ENCODE peak calls at places on chromosomes 16 and 17, in five cellular contexts. K is HFF-Myc, B is kidney epithelial cell, Z is AG04450, G is progenitor cell of endocrine pancreas. M is an unnamed sample.
A peak's percentile ranks its signal among the peaks of the same experiment; 100 is the strongest.

GRCh38 chr16:12754824-12755543 is 48.7 kb downstream of the CPPED1 start:
- DNase-seq in G (no peak), Z (no peak), K (no peak), B (no peak), M (no peak)

GRCh38 chr16:84836234-84836647 is 16.5 kb downstream of the CRISPLD2 start:
- DNase-seq in K (peak; percentile 96), Z (peak; percentile 100), B (peak; percentile 96), G (peak; percentile 38), M (peak; percentile 41)

GRCh38 chr16:70685061-70685937 is 554 bp downstream of the MTSS2 start:
- DNase-seq in B (no peak), K (no peak), G (no peak), Z (no peak), M (peak; percentile 48)

GRCh38 chr17:60089097-60089844 is 10.6 kb upstream of the HEATR6 start:
- DNase-seq in B (no peak), G (no peak), Z (no peak), K (no peak), M (no peak)

GRCh38 chr16:79045191-79045590 is 555.3 kb downstream of the MAF start:
- DNase-seq in B (no peak), G (no peak), K (no peak), Z (no peak), M (no peak)

GRCh38 chr17:76371656-76372628 is 12.5 kb upstream of the SPHK1 start:
- DNase-seq in B (peak; percentile 91), K (peak; percentile 91), G (no peak), Z (peak; percentile 92), M (no peak)

GRCh38 chr16:11497851-11498289 is 88.8 kb downstream of the LITAF start:
- DNase-seq in B (peak; percentile 26), K (no peak), Z (no peak), G (no peak), M (no peak)

GRCh38 chr16:88804173-88804551 is 573 bp downstream of the CDT1 start:
- DNase-seq in G (no peak), B (no peak), Z (no peak), K (no peak), M (no peak)

GRCh38 chr16:84423416-84423837 is 55.1 kb downstream of the ATP2C2 start:
- DNase-seq in B (no peak), K (peak; percentile 22), Z (no peak), G (no peak), M (no peak)

GRCh38 chr17:15659663-15660062 is 24.4 kb downstream of the TRIM16 start:
- DNase-seq in G (no peak), Z (no peak), K (no peak), B (no peak), M (no peak)

GRCh38 chr16:85589688-85590505 is 23.2 kb upstream of the GSE1 start:
- DNase-seq in K (no peak), G (no peak), Z (no peak), B (no peak), M (no peak)

GRCh38 chr16:28875134-28876015 is 2.9 kb upstream of the ATP2A1 start:
- DNase-seq in B (no peak), K (no peak), G (no peak), Z (no peak), M (no peak)

GRCh38 chr17:48546187-48546923 is 1.4 kb upstream of the HOXB2 start:
- DNase-seq in B (no peak), K (no peak), Z (no peak), G (no peak), M (peak; percentile 41)

GRCh38 chr16:55155815-55156214 is 168.2 kb upstream of the IRX6 start:
- DNase-seq in B (no peak), Z (no peak), K (no peak), G (no peak), M (no peak)
- TF ChIP-seq CTCF in B (no peak), Z (no peak), K (no peak), G (no peak), M (no peak)

GRCh38 chr16:75550211-75550662 is 5.8 kb downstream of the TMEM231 start:
- DNase-seq in Z (no peak), K (no peak), G (no peak), B (peak; percentile 26), M (peak; percentile 75)
- TF ChIP-seq CTCF in Z (peak; percentile 53), K (peak; percentile 41), G (peak; percentile 40), B (peak; percentile 64), M (peak; percentile 45)

GRCh38 chr17:42027540-42027889 is 7.6 kb downstream of the NKIRAS2 start:
- DNase-seq in B (no peak), G (no peak), K (no peak), Z (no peak), M (no peak)

GRCh38 chr17:42027961-42028790 is 8.3 kb downstream of the NKIRAS2 start:
- DNase-seq in K (no peak), B (no peak), G (no peak), Z (no peak), M (no peak)

GRCh38 chr17:42023524-42024349 is 3.8 kb downstream of the NKIRAS2 start:
- DNase-seq in K (no peak), G (no peak), Z (no peak), B (no peak), M (no peak)

GRCh38 chr17:42026821-42027539 is 7.1 kb downstream of the NKIRAS2 start:
- DNase-seq in G (no peak), K (no peak), B (no peak), Z (no peak), M (no peak)

DNA sequence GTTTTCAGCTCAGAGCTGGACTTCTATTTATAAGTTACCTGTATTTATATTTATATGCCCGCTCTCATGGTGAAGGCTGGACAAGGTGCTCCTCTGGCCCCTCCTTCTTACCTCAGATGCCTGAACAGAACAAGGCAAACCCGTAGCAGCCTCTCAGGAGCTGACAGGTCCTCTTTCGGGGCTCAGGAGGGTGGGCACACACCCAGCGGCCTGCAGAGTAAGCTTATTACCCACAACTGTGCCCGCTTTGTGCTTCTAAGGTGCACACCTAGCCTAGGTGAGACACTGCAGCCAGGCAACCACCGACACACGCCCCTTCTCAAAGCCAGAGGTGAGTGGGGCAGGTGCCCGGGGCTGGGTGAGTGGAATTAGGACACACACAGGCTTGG is 5.3 kb downstream of the NKIRAS2 start:
- DNase-seq in K (no peak), G (no peak), B (no peak), Z (no peak), M (no peak)
- TF ChIP-seq CTCF in K (no peak), G (no peak), B (no peak), Z (no peak), M (peak; percentile 55)

GRCh38 chr17:6428207-6428965 is 6.5 kb downstream of the AIPL1 start:
- DNase-seq in B (no peak), G (no peak), Z (no peak), K (no peak), M (no peak)

GRCh38 chr17:6426356-6427101 is 8.4 kb downstream of the AIPL1 start:
- DNase-seq in B (no peak), Z (no peak), G (no peak), K (no peak), M (no peak)

GRCh38 chr17:6429266-6429665 is 5.7 kb downstream of the AIPL1 start:
- DNase-seq in Z (no peak), G (no peak), B (no peak), K (no peak), M (no peak)

GRCh38 chr17:6427284-6427781 is 7.6 kb downstream of the AIPL1 start:
- DNase-seq in K (no peak), B (no peak), Z (no peak), G (no peak), M (no peak)

DNA sequence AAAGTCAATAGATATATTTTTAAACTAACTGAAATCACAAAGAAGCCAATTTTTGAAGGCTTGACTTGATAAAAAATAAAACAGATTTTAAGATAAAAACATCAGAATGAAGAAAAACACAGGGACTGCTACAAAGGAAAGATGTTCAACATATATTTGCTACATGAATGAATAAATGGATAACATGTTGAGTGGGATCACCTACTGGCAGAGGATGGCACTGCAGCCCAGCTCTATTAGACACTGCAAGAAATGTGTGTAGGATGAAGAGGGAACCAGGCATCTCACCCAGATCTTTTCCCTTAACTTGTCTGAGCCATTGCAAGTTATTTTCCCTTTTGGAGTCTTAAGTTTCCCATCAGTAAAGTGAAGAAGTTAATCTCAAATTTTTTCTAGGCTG is 4.2 kb downstream of the AIPL1 start:
- DNase-seq in Z (no peak), K (no peak), G (no peak), B (no peak), M (no peak)
- TF ChIP-seq CTCF in Z (peak; percentile 45), K (peak; percentile 40), G (peak; percentile 46), B (peak; percentile 34), M (peak; percentile 58)

DNA sequence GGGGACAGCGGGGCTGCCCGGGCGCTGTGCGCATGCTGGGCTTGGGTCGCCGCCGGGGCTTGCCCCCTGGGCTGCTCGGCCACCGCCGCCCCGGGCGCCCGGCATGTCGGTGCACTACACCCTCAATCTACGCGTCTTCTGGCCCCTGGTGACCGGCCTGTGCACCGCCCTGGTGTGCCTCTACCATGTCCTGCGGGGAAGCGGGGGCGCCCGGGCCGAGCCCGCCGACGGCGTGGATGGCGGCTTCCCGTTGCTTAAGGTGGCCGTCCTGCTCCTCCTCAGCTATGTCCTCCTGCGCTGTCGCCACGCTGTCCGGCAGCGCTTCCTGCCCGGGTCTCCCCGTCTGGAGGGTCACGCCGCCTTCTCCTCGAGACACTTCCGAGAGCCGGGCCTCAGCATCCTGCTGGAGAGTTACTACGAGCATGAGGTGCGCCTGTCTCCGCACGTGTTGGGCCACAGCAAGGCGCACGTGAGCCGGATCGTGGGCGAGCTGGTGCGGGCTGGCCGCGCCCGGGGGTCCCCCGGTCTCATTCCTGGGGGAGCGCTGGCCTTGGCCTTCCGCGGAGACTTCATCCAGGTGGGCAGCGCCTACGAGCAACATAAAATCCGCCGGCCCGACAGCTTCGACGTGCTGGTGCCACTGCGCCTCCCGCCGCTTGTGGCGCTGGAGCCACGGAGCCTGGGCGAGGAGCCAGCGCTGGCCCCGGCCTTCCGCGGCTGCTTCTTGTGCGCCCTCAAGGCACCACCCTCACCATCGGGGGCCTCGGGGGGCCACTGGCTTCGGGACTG is 789 bp downstream of the ITPRIPL2 start:
- DNase-seq in Z (no peak), K (no peak), G (peak; percentile 29), B (no peak), M (peak; percentile 68)
- TF ChIP-seq CTCF in Z (peak; percentile 33), K (no peak), G (no peak), B (no peak), M (no peak)

GRCh38 chr16:80463776-80464175 is 77.0 kb upstream of the DYNLRB2 start:
- DNase-seq in Z (no peak), K (no peak), B (peak; percentile 14), G (no peak), M (no peak)
- TF ChIP-seq CTCF in Z (no peak), K (no peak), B (no peak), G (no peak), M (no peak)